ENCODE peak calls at places on chromosomes 11 and 22, in nine cellular contexts. S is iPS DF 6.9, H is Caco-2, U is breast epithelium, F is GM23338, K is mesenchymal stem cell, R is upper lobe of right lung, B is H1, J is right lobe of liver. G is an unnamed sample.

GRCh38 chr11:112760378-112761060 is 200.7 kb upstream of the NCAM1 start:
- DNase-seq in S (no peak), H (no peak), U (no peak), F (no peak), K (no peak), R (no peak), B (no peak), J (no peak), G (no peak)

GRCh38 chr11:87473174-87473573 is 435.4 kb downstream of the TMEM135 start:
- DNase-seq in S (no peak), H (no peak), U (no peak), F (no peak), K (no peak), R (no peak), B (no peak), J (no peak), G (no peak)

GRCh38 chr11:12802418-12803085 is 128.3 kb downstream of the TEAD1 start:
- DNase-seq in S (no peak), H (peak; percentile 99), U (peak; percentile 79), F (peak; percentile 27), K (peak; percentile 85), R (peak; percentile 90), B (no peak), J (peak; percentile 94), G (no peak)

GRCh38 chr11:86218125-86219081 is 26.1 kb upstream of the EED start:
- DNase-seq in S (peak; percentile 85), H (peak; percentile 74), U (peak; percentile 64), F (peak; percentile 91), K (peak; percentile 73), R (peak; percentile 70), B (peak; percentile 79), J (peak; percentile 61), G (peak; percentile 59)

GRCh38 chr11:104772806-104773241 is 125.4 kb downstream of the CASP12 start:
- DNase-seq in S (no peak), H (no peak), U (no peak), F (no peak), K (peak; percentile 90), R (no peak), B (no peak), J (no peak), G (no peak)

GRCh38 chr11:106956887-106957505 is 61.3 kb downstream of the GUCY1A2 start:
- DNase-seq in S (no peak), H (peak; percentile 40), U (no peak), F (peak; percentile 70), K (no peak), R (no peak), B (peak; percentile 62), J (no peak), G (no peak)

GRCh38 chr11:61516675-61517516 is 8.3 kb downstream of the LRRC10B start:
- DNase-seq in S (peak; percentile 43), H (no peak), U (no peak), F (peak; percentile 80), K (peak; percentile 50), R (no peak), B (peak; percentile 96), J (no peak), G (peak; percentile 75)

GRCh38 chr22:50569896-50570535 is 7.3 kb upstream of the SYCE3 start:
- DNase-seq in S (no peak), H (no peak), U (no peak), F (no peak), K (no peak), R (no peak), B (no peak), J (no peak), G (no peak)

GRCh38 chr22:50281957-50282356 is 11.8 kb upstream of the MAPK11 start:
- DNase-seq in S (no peak), H (no peak), U (no peak), F (no peak), K (no peak), R (no peak), B (no peak), J (no peak), G (no peak)

GRCh38 chr11:66142370-66143263 is 72.5 kb downstream of the PACS1 start:
- DNase-seq in S (no peak), H (peak; percentile 62), U (no peak), F (no peak), K (peak; percentile 62), R (no peak), B (no peak), J (no peak), G (no peak)

GRCh38 chr11:9990221-9990973 is 303.6 kb downstream of the SBF2 start:
- DNase-seq in S (no peak), H (no peak), U (no peak), F (peak; percentile 12), K (peak; percentile 33), R (no peak), B (no peak), J (no peak), G (no peak)

GRCh38 chr11:2790581-2790925 is 90.8 kb upstream of the KCNQ1OT1 start:
- DNase-seq in S (no peak), H (peak; percentile 17), U (no peak), F (no peak), K (no peak), R (peak; percentile 50), B (peak; percentile 39), J (no peak), G (no peak)

GRCh38 chr11:79423736-79424135 is 17.1 kb downstream of the TENM4 start:
- DNase-seq in S (no peak), H (no peak), U (no peak), F (no peak), K (no peak), R (no peak), B (no peak), J (no peak), G (no peak)

GRCh38 chr22:28112130-28112529 is 193.1 kb upstream of the PITPNB start:
- DNase-seq in S (no peak), H (no peak), U (no peak), F (no peak), K (no peak), R (no peak), B (no peak), J (no peak), G (no peak)
- H3K4me1 ChIP-seq in S (peaks cover 2% of the 10 kb centered on the region), H (no peaks in the 10 kb centered on the region), U (no peaks in the 10 kb centered on the region), F (peaks cover 20% of the 10 kb centered on the region), K (peaks cover 11% of the 10 kb centered on the region), R (peaks cover 8% of the 10 kb centered on the region), B (peaks cover 2% of the 10 kb centered on the region), J (no peaks in the 10 kb centered on the region), G (no peaks in the 10 kb centered on the region)

DNA sequence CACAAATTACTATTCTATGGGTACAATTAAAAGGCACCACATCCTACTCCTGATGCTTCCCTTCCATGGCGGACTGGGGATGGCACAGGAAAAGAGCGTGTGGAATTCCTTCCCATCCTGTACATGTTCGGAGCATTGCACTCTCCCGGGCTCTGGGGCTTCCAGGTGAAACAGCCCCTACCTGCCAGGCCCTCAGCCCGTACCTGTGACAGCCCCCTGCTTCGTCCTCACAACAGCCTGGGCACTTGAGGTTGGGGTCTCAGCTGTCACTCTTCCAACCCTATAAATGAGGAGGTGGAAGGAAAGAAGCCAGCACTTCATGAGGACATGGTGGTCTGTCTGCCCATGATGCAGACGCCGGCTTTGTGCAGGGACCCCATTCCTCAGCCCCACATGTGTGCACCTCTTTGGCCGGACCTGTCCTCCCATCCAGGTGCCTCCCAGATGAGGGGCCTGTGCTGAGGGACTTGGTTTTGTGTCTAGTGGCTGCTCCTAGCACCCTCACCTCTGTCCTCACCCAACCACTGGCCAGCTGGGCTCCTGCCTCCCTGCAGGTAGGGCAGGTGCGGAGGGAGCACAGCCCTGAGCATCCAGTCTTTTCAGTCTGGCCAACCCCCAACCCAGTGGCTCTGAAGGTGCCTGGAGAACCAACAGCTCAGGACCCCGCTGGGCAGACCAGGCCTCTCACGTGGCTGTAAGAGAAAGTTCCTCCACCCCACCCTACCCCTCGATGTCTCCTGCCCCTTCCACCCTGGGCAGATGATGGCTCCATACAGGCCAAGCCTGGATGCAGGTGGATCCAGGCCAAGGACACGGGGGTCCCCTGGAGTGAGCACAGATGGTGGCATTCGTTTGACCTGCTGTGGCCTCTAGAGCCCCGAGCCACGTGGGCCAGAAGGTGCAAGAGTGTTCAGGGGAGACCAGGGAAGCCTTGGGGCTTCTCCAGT is 23.4 kb upstream of the WNT7B start:
- DNase-seq in S (no peak), H (no peak), U (no peak), F (no peak), K (no peak), R (peak; percentile 58), B (no peak), J (peak; percentile 49), G (no peak)
- H3K4me1 ChIP-seq in S (peaks cover 2% of the 10 kb centered on the region), H (no peaks in the 10 kb centered on the region), U (peaks cover 6% of the 10 kb centered on the region), F (no peaks in the 10 kb centered on the region), K (peaks cover 85% of the 10 kb centered on the region), R (peaks cover 61% of the 10 kb centered on the region), B (no peaks in the 10 kb centered on the region), J (peaks cover 13% of the 10 kb centered on the region), G (peaks cover 18% of the 10 kb centered on the region)

GRCh38 chr22:37187891-37188761 is at the start of gene C1QTNF6:
- DNase-seq in S (no peak), H (no peak), U (no peak), F (peak; percentile 79), K (peak; percentile 75), R (peak; percentile 64), B (peak; percentile 78), J (peak; percentile 58), G (no peak)

GRCh38 chr22:37186228-37186996 is 1.6 kb downstream of the C1QTNF6 start:
- DNase-seq in S (peak; percentile 88), H (no peak), U (no peak), F (peak; percentile 87), K (peak; percentile 88), R (peak; percentile 42), B (peak; percentile 68), J (peak; percentile 42), G (peak; percentile 58)

GRCh38 chr22:37186997-37187522 is 987 bp downstream of the C1QTNF6 start:
- DNase-seq in S (no peak), H (no peak), U (no peak), F (no peak), K (peak; percentile 67), R (no peak), B (no peak), J (peak; percentile 17), G (no peak)

GRCh38 chr22:37189011-37189466 is 992 bp upstream of the C1QTNF6 start:
- DNase-seq in S (no peak), H (no peak), U (no peak), F (peak; percentile 35), K (peak; percentile 51), R (no peak), B (no peak), J (no peak), G (no peak)

DNA sequence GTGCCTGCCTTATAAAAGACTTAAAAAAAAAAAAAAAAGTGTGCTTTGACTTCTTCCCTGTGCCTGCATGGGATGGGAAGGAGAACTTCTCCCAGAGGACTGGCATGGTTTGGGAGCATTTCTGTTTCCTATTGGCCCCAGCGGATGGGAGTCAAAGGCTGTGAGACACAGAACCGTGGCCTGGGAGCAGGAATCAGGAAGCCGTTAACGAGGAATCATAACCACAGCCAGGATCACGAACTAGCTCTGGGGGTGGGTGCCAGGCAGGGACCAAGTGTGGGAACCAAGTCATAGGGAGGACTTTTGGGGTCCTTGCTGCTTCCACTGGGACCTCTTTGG is 526 bp downstream of the C1QTNF6 start:
- DNase-seq in S (no peak), H (no peak), U (no peak), F (no peak), K (peak; percentile 78), R (no peak), B (no peak), J (peak; percentile 51), G (peak; percentile 4)
- H3K4me1 ChIP-seq in S (peaks cover 3% of the 10 kb centered on the region), H (peaks cover 56% of the 10 kb centered on the region), U (peaks cover 6% of the 10 kb centered on the region), F (peaks cover 33% of the 10 kb centered on the region), K (peaks cover 17% of the 10 kb centered on the region), R (peaks cover 46% of the 10 kb centered on the region), B (peaks cover 20% of the 10 kb centered on the region), J (peaks cover 5% of the 10 kb centered on the region), G (peaks cover 65% of the 10 kb centered on the region)

DNA sequence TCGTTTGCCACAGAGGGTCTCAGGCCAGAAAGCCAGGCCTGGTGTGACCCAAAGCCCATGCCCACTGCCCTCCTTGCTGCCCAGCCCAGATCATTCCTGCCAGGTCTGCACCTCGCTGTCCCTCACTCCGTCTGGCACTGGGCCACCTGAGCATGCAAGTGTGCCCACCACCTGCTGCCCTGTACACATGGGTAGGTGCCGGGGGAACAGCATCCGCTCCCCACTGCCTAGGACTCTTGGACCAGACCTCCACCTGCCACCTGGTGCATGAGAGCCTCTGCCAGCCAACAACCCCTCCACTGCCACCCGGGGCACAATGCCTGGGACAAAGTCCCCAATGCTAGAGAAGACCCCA is 12.5 kb downstream of the MGAT3 start:
- DNase-seq in S (no peak), H (no peak), U (no peak), F (no peak), K (no peak), R (no peak), B (no peak), J (no peak), G (no peak)
- H3K4me1 ChIP-seq in S (peaks cover 23% of the 10 kb centered on the region), H (peaks cover 72% of the 10 kb centered on the region), U (no peaks in the 10 kb centered on the region), F (peaks cover 34% of the 10 kb centered on the region), K (peaks cover 48% of the 10 kb centered on the region), R (peaks cover 28% of the 10 kb centered on the region), B (peaks cover 44% of the 10 kb centered on the region), J (peaks cover 11% of the 10 kb centered on the region), G (peaks cover 24% of the 10 kb centered on the region)